ENCODE peak calls at places on chromosomes 11 and 22, in four cellular contexts. M is fibroblast of lung, G is right lobe of liver, N is transverse colon. P is an unnamed sample.

GRCh38 chr11:101049123-101049522 is 80.5 kb downstream of the PGR start:
- DNase-seq in M (no peak), G (no peak), N (no peak), P (no peak)

GRCh38 chr11:123386746-123387510 is 43.1 kb upstream of the GRAMD1B start:
- DNase-seq in M (no peak), G (no peak), N (no peak), P (no peak)

GRCh38 chr11:8408151-8408930 is 144.7 kb upstream of the LMO1 start:
- DNase-seq in M (no peak), G (no peak), N (no peak), P (no peak)

GRCh38 chr11:11395126-11395525 is 42.1 kb upstream of the CSNK2A3 start:
- DNase-seq in M (no peak), G (no peak), N (no peak), P (no peak)

GRCh38 chr11:130480166-130480565 is 31.7 kb downstream of the ADAMTS15 start:
- DNase-seq in M (no peak), G (no peak), N (no peak), P (no peak)

GRCh38 chr11:8905528-8906165 is 5.3 kb upstream of the AKIP1 start:
- DNase-seq in M (peak), G (no peak), N (no peak), P (no peak)

GRCh38 chr22:37996079-37996478 is 11.7 kb upstream of the SOX10 start:
- DNase-seq in M (no peak), G (no peak), N (no peak), P (no peak)

GRCh38 chr11:6653656-6654055 is 2.0 kb downstream of the DCHS1 start:
- DNase-seq in M (no peak), G (no peak), N (no peak), P (no peak)

GRCh38 chr22:26599505-26599904 is 9.6 kb upstream of the TPST2 start:
- DNase-seq in M (no peak), G (no peak), N (no peak), P (no peak)

GRCh38 chr11:134337051-134337450 is 5.3 kb downstream of the GLB1L2 start:
- DNase-seq in M (no peak), G (no peak), N (no peak), P (no peak)

GRCh38 chr11:27161071-27161470 is 120.5 kb downstream of the BBOX1 start:
- DNase-seq in M (peak), G (no peak), N (no peak), P (no peak)

GRCh38 chr11:32262367-32262766 is 171.5 kb downstream of the RCN1 start:
- DNase-seq in M (no peak), G (no peak), N (no peak), P (no peak)

GRCh38 chr11:115217726-115218311 is 286.4 kb downstream of the CADM1 start:
- DNase-seq in M (no peak), G (no peak), N (no peak), P (no peak)

GRCh38 chr11:111064118-111064517 is 181.4 kb upstream of the POU2AF2 start:
- DNase-seq in M (peak), G (no peak), N (no peak), P (no peak)

GRCh38 chr22:36377022-36377631 is 10.6 kb downstream of the MYH9 start:
- DNase-seq in M (no peak), G (no peak), N (no peak), P (no peak)

GRCh38 chr11:35006389-35007128 is 90.1 kb downstream of the PDHX start:
- DNase-seq in M (no peak), G (no peak), N (peak), P (peak)

GRCh38 chr11:123173856-123174186 is 21.2 kb downstream of the CLMP start:
- DNase-seq in M (no peak), G (no peak), N (no peak), P (no peak)

GRCh38 chr11:70230840-70231710 is 28.0 kb downstream of the FADD start:
- DNase-seq in M (no peak), G (no peak), N (no peak), P (no peak)

GRCh38 chr11:868802-869201 is 26.1 kb downstream of the TSPAN4 start:
- DNase-seq in M (no peak), G (no peak), N (no peak), P (no peak)

GRCh38 chr11:28566643-28567042 is 458.5 kb downstream of the METTL15 start:
- DNase-seq in M (peak), G (peak), N (peak), P (no peak)

GRCh38 chr11:123616505-123617198 is 37.8 kb downstream of the SCN3B start:
- DNase-seq in M (peak), G (no peak), N (peak), P (no peak)

GRCh38 chr11:129225190-129225589 is 33.1 kb upstream of the ARHGAP32 start:
- DNase-seq in M (peak), G (no peak), N (no peak), P (no peak)

GRCh38 chr11:78420796-78421209 is 3.2 kb upstream of the GAB2 start:
- DNase-seq in M (peak), G (no peak), N (peak), P (peak)

GRCh38 chr22:23305321-23305910 is 125.1 kb downstream of the BCR start:
- DNase-seq in M (peak), G (no peak), N (no peak), P (peak)

GRCh38 chr22:23553438-23553837 is 26.7 kb downstream of the IGLL1 start:
- DNase-seq in M (no peak), G (no peak), N (no peak), P (no peak)

GRCh38 chr11:134207538-134208239 is 16.1 kb downstream of the NCAPD3 start:
- DNase-seq in M (peak), G (no peak), N (peak), P (no peak)

GRCh38 chr11:134119094-134119493 is 50.2 kb downstream of the JAM3 start:
- DNase-seq in M (peak), G (no peak), N (no peak), P (no peak)

GRCh38 chr22:46159212-46159611 is 8.9 kb downstream of the PPARA start:
- DNase-seq in M (no peak), G (no peak), N (no peak), P (no peak)

GRCh38 chr11:14308114-14308896 is 50.7 kb downstream of the RRAS2 start:
- DNase-seq in M (peak), G (no peak), N (no peak), P (no peak)

GRCh38 chr22:27461470-27461869 is 340.1 kb downstream of the MN1 start:
- DNase-seq in M (peak), G (no peak), N (no peak), P (no peak)

GRCh38 chr22:25709758-25710157 is 32.2 kb upstream of the MYO18B start:
- DNase-seq in M (no peak), G (no peak), N (no peak), P (no peak)

GRCh38 chr11:93668171-93668570 is 6.7 kb downstream of the CEP295 start:
- DNase-seq in M (peak), G (no peak), N (no peak), P (no peak)

GRCh38 chr11:16603890-16604783 is 134.3 kb upstream of the C11orf58 start:
- DNase-seq in M (peak), G (peak), N (peak), P (peak)

GRCh38 chr11:819129-819931 is 616 bp downstream of the PNPLA2 start:
- DNase-seq in M (peak), G (peak), N (peak), P (peak)

GRCh38 chr11:110022548-110022947 is 70.6 kb upstream of the ZC3H12C start:
- DNase-seq in M (peak), G (no peak), N (no peak), P (no peak)

GRCh38 chr11:128431931-128432330 is 155.4 kb downstream of the ETS1 start:
- DNase-seq in M (no peak), G (no peak), N (no peak), P (no peak)

GRCh38 chr11:107696140-107696539 is 15.7 kb downstream of the SLN start:
- DNase-seq in M (peak), G (no peak), N (no peak), P (no peak)

GRCh38 chr22:46851941-46852340 is 89.5 kb downstream of the TBC1D22A start:
- DNase-seq in M (no peak), G (no peak), N (no peak), P (no peak)

GRCh38 chr11:36398261-36398953 is 102.3 kb downstream of the PRR5L start:
- DNase-seq in M (no peak), G (no peak), N (no peak), P (no peak)

DNA sequence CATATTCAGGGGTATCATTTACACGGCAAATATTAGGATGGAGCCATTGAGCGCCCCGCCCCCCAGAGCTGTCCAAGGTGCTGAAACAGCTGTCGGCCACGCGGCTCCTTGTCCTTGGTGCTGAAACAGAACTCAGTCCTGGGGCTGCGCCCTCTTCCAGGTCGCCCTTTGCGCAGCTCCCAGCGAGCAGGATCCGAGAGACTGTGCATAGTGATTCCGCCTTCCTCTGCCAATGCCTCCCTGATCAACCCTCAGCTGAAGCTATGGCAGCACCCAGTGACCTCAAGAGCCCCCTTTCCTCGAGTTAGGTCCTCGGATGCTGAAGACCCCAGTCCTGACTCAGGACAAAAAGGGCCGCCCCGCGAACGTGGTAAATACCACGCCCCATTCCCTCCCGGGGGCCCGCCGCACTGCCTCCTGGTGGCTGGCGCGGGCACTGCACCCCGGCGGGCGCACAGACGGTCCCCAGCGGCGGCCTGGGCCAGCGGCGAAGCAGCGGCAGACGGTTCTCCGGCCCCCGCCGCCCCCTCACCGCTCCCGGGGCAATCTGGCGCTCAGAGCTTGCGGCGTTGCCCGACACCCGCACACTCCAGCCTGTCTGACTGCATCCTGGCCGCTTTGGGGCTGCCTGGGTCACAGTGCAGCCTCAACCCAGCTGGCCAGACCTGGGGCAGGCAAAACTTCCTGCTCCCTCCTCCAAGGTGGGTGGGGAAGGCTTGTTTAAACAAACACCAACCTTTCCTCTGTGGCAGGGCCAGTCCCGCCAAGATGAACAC is 13.4 kb downstream of the SYT7 start:
- DNase-seq in M (peak), G (peak), N (peak), P (peak)
- TF ChIP-seq CTCF in M (peak), G (peak), N (peak), P (no peak)

DNA sequence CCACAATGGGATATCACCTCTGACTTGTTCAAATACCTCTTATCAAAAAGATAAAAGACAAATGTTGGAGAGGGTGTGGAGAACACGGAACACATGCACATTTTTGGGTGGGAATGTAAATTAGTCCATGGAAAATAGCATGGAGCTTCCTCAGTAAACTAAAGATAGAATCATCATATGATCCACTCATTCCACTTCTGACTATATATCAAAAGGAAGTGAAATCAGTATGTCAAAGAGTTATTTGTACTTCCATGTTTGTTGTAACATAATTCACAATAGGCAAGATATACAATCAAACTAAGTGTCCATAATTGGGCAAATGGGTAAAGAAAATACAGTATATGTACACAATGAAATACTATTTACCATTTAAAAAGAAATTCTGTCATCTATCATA is 57.4 kb downstream of the TYR start:
- DNase-seq in M (no peak), G (no peak), N (no peak), P (no peak)
- TF ChIP-seq CTCF in M (no peak), G (no peak), N (no peak), P (no peak)

GRCh38 chr11:82225502-82225901 is 508.2 kb downstream of the FAM181B start:
- DNase-seq in M (no peak), G (no peak), N (no peak), P (no peak)

GRCh38 chr11:82225930-82226329 is 507.7 kb downstream of the FAM181B start:
- DNase-seq in M (no peak), G (no peak), N (no peak), P (no peak)

GRCh38 chr11:82233211-82233610 is 500.5 kb downstream of the FAM181B start:
- DNase-seq in M (no peak), G (no peak), N (no peak), P (no peak)

GRCh38 chr11:82234256-82234655 is 499.4 kb downstream of the FAM181B start:
- DNase-seq in M (no peak), G (no peak), N (no peak), P (no peak)

GRCh38 chr11:82229346-82229745 is 504.3 kb downstream of the FAM181B start:
- DNase-seq in M (peak), G (no peak), N (no peak), P (no peak)
- TF ChIP-seq CTCF in M (peak), G (peak), N (no peak), P (no peak)

DNA sequence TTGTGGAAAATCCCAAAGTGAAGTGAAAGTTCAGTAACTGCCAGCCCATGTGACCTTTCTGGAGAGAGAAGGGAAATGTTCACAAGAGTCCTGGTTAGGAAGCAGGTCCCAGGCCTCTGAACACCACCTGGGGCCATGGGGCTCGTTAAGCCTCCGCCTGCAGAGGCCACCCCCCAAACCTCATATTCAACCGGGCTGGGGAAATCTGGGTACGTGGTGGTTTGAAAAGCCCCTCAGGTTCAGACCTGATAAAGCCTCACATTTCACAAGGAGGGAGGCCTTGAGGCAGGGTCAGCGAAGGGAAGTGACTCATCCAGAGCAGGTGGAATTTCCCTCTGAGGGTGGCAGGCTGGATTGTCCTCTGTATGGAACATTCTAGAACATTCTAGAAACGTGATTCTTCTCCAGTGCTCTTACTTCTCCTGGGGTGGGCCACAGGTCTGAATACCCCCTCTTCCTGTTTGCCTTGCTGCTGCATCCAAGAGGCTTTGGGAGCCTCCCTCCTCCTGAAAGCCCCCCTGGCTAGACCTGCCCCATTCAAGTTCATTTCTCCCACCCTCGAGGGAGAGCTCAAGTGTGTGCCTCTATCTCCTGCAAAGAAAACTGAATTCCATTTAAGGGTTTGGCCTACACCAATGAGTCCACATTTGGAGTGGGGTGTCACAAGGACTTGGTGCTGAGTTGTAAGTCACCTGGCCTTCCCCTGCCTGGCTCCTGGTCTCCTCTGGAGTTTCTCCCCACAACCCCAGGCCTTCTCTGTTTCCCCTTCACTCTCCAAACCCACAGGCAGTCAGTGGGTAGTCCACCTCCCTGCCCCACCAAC is 6.3 kb downstream of the FXYD2 start:
- DNase-seq in M (peak), G (peak), N (no peak), P (peak)
- TF ChIP-seq CTCF in M (no peak), G (no peak), N (no peak), P (peak)

DNA sequence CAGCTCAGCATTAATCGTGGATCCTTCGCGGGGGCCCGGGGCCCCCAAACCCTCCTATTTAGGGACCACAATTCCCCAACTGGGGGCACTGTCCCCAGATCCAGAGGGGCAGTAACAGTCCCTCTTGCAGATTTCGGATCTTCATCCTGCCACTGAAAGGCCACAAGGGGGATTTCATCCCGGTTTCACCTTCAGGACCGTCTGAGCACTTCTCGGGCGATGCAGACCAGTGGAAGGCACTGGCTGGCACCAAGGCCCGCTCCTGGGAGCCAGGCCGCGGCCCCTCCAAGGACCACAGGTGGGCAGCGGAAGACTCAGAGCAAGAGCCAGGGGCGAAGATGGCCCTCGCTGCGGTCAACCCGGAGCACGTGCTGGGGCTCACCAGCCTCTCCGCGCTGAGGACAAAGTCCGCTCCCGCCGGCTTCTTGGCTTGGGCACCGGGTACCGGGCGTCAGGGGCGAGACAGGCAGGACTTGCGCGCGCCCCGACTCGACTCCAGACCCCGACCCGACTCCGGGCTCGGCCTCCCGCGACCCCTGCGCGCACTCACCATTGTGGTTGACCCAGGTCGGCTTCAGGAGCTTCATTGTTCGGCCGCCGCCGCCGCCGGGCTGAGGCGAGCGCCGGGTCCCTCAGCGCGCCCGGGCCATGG is 517 bp downstream of the HIRA start:
- DNase-seq in M (peak), G (peak), N (peak), P (no peak)
- TF ChIP-seq CTCF in M (peak), G (no peak), N (no peak), P (no peak)

DNA sequence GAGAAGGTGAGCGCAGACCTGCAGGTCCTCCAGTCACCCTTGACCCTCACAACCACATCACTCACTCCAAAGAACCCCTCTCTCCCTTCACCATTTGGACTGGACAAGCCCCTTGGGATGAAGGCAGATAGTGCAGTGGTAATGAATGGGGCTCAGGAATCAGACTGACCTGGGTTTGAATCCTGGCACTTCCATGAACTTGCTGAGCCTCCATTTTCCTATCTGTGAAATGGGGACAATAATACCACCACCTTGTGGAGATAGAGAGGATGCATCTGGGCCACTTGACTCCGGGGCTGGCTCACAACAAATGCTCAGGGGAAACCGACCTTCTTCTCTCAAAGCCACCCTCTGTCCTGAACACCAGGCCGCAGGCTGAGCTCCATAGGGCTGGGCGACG is 178.1 kb downstream of the ST3GAL4 start:
- DNase-seq in M (no peak), G (no peak), N (no peak), P (no peak)
- TF ChIP-seq CTCF in M (no peak), G (no peak), N (no peak), P (no peak)

GRCh38 chr22:44411226-44412135 is 86.6 kb downstream of the RTL6 start:
- DNase-seq in M (no peak), G (peak), N (no peak), P (no peak)
- TF ChIP-seq CTCF in M (no peak), G (no peak), N (no peak), P (no peak)

GRCh38 chr22:32200752-32201151 is 4.1 kb downstream of the RFPL2 start:
- DNase-seq in M (no peak), G (no peak), N (no peak), P (no peak)

GRCh38 chr22:32202161-32202538 is 2.7 kb downstream of the RFPL2 start:
- DNase-seq in M (no peak), G (no peak), N (no peak), P (no peak)

GRCh38 chr22:32204211-32204855 is 540 bp downstream of the RFPL2 start:
- DNase-seq in M (no peak), G (peak), N (no peak), P (no peak)

GRCh38 chr22:32203181-32204105 is 1.4 kb downstream of the RFPL2 start:
- DNase-seq in M (no peak), G (no peak), N (no peak), P (no peak)

GRCh38 chr22:32202539-32203180 is 2.2 kb downstream of the RFPL2 start:
- DNase-seq in M (peak), G (peak), N (peak), P (no peak)
- TF ChIP-seq CTCF in M (peak), G (peak), N (peak), P (peak)